ENCODE peak calls at places on chromosomes 16 and 17, in four cellular contexts. Q is stomach, Z is tibial nerve, A is tibial artery. K is an unnamed sample. For H3K27me3, the result is how much of the 10 kb centered on the place peaks cover.

GRCh38 chr17:58308173-58308984 is 20.2 kb downstream of the TSPOAP1 start:
- DNase-seq in Q (peak), Z (no peak), A (peak), K (no peak)

GRCh38 chr16:71540-72341 is 690 bp downstream of the RHBDF1 start:
- DNase-seq in Q (peak), Z (peak), A (peak), K (no peak)

GRCh38 chr17:33513769-33514168 is 220.7 kb upstream of the ASIC2 start:
- DNase-seq in Q (no peak), Z (no peak), A (no peak), K (no peak)

GRCh38 chr16:3129137-3130131 is 5.4 kb upstream of the ZNF213 start:
- DNase-seq in Q (peak), Z (peak), A (peak), K (no peak)

GRCh38 chr17:77697480-77698400 is 260.8 kb upstream of the TNRC6C start:
- DNase-seq in Q (no peak), Z (no peak), A (no peak), K (no peak)

GRCh38 chr17:77316191-77316641 is 175.4 kb downstream of the SEC14L1 start:
- DNase-seq in Q (no peak), Z (no peak), A (peak), K (no peak)

GRCh38 chr17:81859906-81860755 is at the start of gene P4HB:
- DNase-seq in Q (no peak), Z (no peak), A (peak), K (no peak)

GRCh38 chr16:15610369-15610871 is 32.5 kb downstream of the MARF1 start:
- DNase-seq in Q (no peak), Z (no peak), A (no peak), K (no peak)

GRCh38 chr17:50603340-50603739 is 31.3 kb upstream of the ABCC3 start:
- DNase-seq in Q (no peak), Z (no peak), A (no peak), K (no peak)

GRCh38 chr17:36980281-36980761 is 31.6 kb downstream of the AATF start:
- DNase-seq in Q (no peak), Z (no peak), A (no peak), K (no peak)

GRCh38 chr16:9238346-9238745 is 146.9 kb downstream of the HAPSTR1 start:
- DNase-seq in Q (no peak), Z (no peak), A (no peak), K (no peak)

GRCh38 chr17:64115871-64116534 is 13.9 kb downstream of the ERN1 start:
- DNase-seq in Q (peak), Z (no peak), A (no peak), K (peak)

GRCh38 chr16:50742521-50743150 is 750 bp downstream of the CYLD start:
- DNase-seq in Q (no peak), Z (no peak), A (peak), K (peak)

GRCh38 chr17:83177611-83178532 is 98.5 kb downstream of the METRNL start:
- DNase-seq in Q (no peak), Z (peak), A (no peak), K (no peak)

GRCh38 chr17:1713878-1714487 is 3.8 kb upstream of the TLCD2 start:
- DNase-seq in Q (peak), Z (no peak), A (no peak), K (no peak)

GRCh38 chr16:70253291-70254094 is 1.8 kb upstream of the EXOSC6 start:
- DNase-seq in Q (no peak), Z (no peak), A (no peak), K (no peak)

GRCh38 chr17:5583426-5584382 is 605 bp downstream of the NLRP1 start:
- DNase-seq in Q (no peak), Z (no peak), A (peak), K (no peak)

GRCh38 chr17:70646673-70647072 is 477.3 kb downstream of the KCNJ2 start:
- DNase-seq in Q (no peak), Z (no peak), A (no peak), K (no peak)

GRCh38 chr17:20068445-20068844 is 59.3 kb downstream of the SPECC1 start:
- DNase-seq in Q (no peak), Z (no peak), A (no peak), K (no peak)

GRCh38 chr17:62869885-62870580 is 61.9 kb upstream of the MARCHF10 start:
- DNase-seq in Q (no peak), Z (no peak), A (no peak), K (no peak)

GRCh38 chr17:62871291-62871690 is 63.2 kb upstream of the MARCHF10 start:
- DNase-seq in Q (no peak), Z (no peak), A (no peak), K (no peak)

GRCh38 chr17:62870581-62870964 is 62.5 kb upstream of the MARCHF10 start:
- DNase-seq in Q (no peak), Z (no peak), A (no peak), K (no peak)

GRCh38 chr17:62865586-62865985 is 57.5 kb upstream of the MARCHF10 start:
- DNase-seq in Q (no peak), Z (no peak), A (no peak), K (no peak)

GRCh38 chr17:62868008-62868407 is 59.9 kb upstream of the MARCHF10 start:
- DNase-seq in Q (no peak), Z (no peak), A (no peak), K (no peak)
- TF ChIP-seq CTCF in Q (no peak), Z (no peak), A (no peak), K (no peak)

DNA sequence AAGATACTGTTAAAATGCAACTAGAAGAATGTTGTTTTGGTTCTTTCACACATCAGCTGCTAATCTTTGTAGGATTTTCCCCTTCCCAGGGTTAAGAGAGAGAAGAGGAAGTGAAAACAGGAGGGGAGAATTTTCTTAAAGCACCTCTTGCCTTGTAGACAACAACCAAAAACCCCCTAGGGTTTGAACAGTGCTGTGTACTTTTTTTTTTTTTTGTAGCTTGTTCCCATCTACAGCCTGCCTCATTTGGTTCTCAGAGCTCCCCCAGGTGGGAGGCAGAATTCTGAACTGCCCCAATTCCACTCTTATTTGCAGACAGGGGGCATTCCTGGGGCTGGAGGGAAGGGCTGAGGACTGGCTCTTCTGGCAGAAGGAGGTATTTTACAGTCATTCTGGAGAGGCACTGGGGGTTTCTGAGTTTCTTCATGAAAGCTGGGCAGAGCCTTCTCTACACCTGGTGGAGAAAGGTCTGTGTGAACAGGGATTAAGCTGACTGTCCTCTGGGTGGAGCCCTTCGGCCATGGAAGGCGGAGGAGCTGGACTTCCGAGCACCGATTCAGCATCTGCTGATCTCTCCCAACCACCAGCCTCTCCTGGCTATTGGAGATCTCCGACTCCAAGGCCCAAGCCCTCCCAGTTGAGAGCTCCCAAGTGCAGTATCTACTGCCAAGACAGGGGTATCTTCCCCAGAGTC is 32.2 kb downstream of the SMARCE1 start:
- DNase-seq in Q (peak), Z (no peak), A (no peak), K (no peak)
- H3K27me3 ChIP-seq in Q (under half), Z (under half), A (half or more), K (under half)

GRCh38 chr17:3905017-3905486 is 11.2 kb downstream of the P2RX1 start:
- DNase-seq in Q (peak), Z (no peak), A (no peak), K (no peak)

GRCh38 chr17:3909257-3909656 is 7.0 kb downstream of the P2RX1 start:
- DNase-seq in Q (no peak), Z (no peak), A (no peak), K (no peak)

GRCh38 chr17:3910420-3911270 is 5.6 kb downstream of the P2RX1 start:
- DNase-seq in Q (no peak), Z (no peak), A (no peak), K (no peak)

GRCh38 chr17:3906881-3907280 is 9.4 kb downstream of the P2RX1 start:
- DNase-seq in Q (no peak), Z (no peak), A (no peak), K (no peak)

DNA sequence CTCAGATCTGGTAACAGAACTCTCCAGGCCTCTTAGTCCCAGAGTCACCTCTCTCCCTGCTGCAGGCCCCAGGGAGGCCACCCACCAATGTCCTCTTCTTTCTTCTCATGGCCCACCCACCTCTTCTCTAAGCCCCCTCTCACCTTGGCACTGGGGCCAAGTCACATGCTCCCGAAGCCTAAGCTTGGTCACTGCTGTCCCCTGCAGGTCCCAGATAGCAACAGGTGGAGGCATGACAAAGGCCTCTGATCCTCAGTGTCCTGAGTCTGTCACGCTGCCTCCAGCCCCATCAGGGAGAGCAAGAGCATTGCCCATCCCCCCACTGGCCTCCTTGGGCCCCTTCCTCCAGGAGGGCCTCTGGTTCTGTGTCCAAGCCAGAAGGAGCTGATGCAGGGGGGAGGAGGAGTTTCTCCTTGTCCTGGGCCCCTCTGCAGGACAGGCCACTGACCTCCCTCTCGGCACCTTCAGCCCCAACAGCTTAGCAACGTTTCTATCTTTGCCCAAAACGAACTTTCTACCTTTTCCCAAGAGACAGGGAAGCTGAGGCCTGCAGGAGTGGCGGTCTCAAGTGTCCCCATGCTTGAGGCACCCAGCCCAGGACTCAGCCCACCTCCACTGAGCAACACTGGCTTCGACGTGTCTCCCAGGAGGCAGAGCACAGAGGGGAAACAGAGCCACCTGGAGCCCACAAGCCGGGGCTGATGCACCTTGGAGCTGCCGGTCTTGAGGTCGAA is 8.6 kb downstream of the P2RX1 start:
- DNase-seq in Q (no peak), Z (no peak), A (no peak), K (no peak)
- TF ChIP-seq CTCF in Q (no peak), Z (no peak), A (no peak), K (peak)

GRCh38 chr16:31215287-31216115 is 1.4 kb downstream of the PYDC1 start:
- DNase-seq in Q (peak), Z (no peak), A (peak), K (no peak)
- H3K27me3 ChIP-seq in Q (under half), Z (half or more), A (under half), K (under half)

GRCh38 chr17:73954981-73955380 is 248.5 kb upstream of the RPL38 start:
- DNase-seq in Q (peak), Z (no peak), A (no peak), K (no peak)
- TF ChIP-seq CTCF in Q (no peak), Z (no peak), A (no peak), K (no peak)

DNA sequence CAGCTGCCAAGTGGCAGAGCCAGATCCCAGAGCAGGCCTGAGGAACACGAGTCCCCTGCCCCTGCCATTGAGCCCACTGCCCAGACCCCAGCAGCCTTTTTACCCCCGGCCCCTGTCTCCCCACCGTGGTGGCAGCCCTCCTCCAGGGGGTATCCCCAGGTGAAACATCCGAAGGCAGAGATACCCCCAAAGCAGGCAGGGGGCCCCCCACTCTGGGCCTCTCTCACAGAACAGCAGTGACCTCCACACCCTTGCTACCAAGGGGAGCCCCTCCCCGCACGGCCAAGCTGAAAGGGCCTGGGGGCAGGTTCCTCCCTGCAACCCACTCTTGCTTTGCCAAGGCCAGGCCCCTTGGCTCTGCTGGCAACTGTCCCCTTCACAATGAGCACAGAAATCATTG is 142.2 kb downstream of the ENGASE start:
- DNase-seq in Q (no peak), Z (no peak), A (no peak), K (no peak)
- H3K27me3 ChIP-seq in Q (half or more), Z (half or more), A (half or more), K (under half)

DNA sequence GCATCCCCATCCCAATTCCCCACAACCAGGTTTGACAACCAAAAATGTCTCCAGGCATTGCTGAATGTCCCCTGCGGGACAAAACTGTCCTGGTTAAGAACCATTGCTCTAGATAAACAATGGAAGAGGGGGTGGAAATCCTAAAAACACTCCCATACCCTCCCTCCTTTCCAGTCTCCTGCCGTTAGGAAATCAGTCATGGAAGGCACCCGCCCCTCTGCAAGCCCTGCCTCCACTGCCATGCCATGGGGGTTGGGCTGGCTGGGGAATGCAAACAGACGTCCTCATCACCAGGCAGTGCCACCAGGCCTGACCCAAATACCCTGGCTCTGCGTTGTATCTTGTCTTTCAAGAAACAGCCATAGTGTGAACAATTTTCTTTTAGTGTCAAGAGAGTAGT is 57.5 kb downstream of the CYTH1 start:
- DNase-seq in Q (peak), Z (no peak), A (no peak), K (no peak)
- TF ChIP-seq CTCF in Q (no peak), Z (no peak), A (no peak), K (no peak)

K was measured in BJ.